ENCODE peak calls at places on chromosomes 16 and 17, in five cellular contexts. M is kidney, F is neuronal stem cell, B is sigmoid colon, I is A549. U is an unnamed sample.

GRCh38 chr17:80509311-80509710 is 32.9 kb upstream of the NPTX1 start:
- DNase-seq in I (no peak), B (no peak), M (no peak), F (no peak), U (no peak)

GRCh38 chr17:60107526-60108257 is 29.0 kb upstream of the HEATR6 start:
- DNase-seq in F (no peak), B (no peak), M (no peak), I (no peak), U (no peak)

GRCh38 chr17:42251115-42251514 is 25.1 kb downstream of the STAT5B start:
- DNase-seq in F (no peak), M (no peak), I (peak; percentile 62), B (no peak), U (no peak)

GRCh38 chr17:41121742-41122141 is 2.2 kb downstream of the KRTAP4-12 start:
- DNase-seq in I (no peak), B (no peak), M (no peak), F (no peak), U (no peak)

GRCh38 chr17:41339571-41340169 is 11.0 kb downstream of the KRT33A start:
- DNase-seq in I (no peak), B (no peak), M (no peak), F (no peak), U (no peak)

GRCh38 chr17:19703776-19704371 is 12.5 kb downstream of the SLC47A2 start:
- DNase-seq in B (no peak), I (no peak), F (no peak), M (peak; percentile 68), U (no peak)

GRCh38 chr17:78979780-78980623 is at the start of gene LGALS3BP:
- DNase-seq in F (peak; percentile 20), B (peak; percentile 90), M (peak; percentile 93), I (peak; percentile 85), U (peak; percentile 77)

GRCh38 chr17:68572138-68572842 is 28.9 kb downstream of the FAM20A start:
- DNase-seq in M (no peak), F (no peak), B (no peak), I (no peak), U (no peak)

GRCh38 chr17:9231449-9232154 is 210.3 kb downstream of the NTN1 start:
- DNase-seq in M (peak; percentile 72), I (no peak), B (no peak), F (no peak), U (no peak)

GRCh38 chr16:1830213-1830612 is 3.2 kb downstream of the FAHD1 start:
- DNase-seq in F (no peak), M (no peak), B (no peak), I (no peak), U (no peak)

GRCh38 chr17:64781810-64782555 is 119.9 kb upstream of the SMURF2 start:
- DNase-seq in M (no peak), F (no peak), I (no peak), B (peak; percentile 67), U (no peak)

GRCh38 chr16:8109510-8110369 is 480.6 kb downstream of the TMEM114 start:
- DNase-seq in F (no peak), B (no peak), M (no peak), I (no peak), U (no peak)

GRCh38 chr17:7014995-7015586 is 2.7 kb downstream of the RNASEK start:
- DNase-seq in I (no peak), M (no peak), B (no peak), F (no peak), U (no peak)

GRCh38 chr17:43401293-43401692 is 2.5 kb downstream of the ARL4D start:
- DNase-seq in M (peak; percentile 86), B (peak; percentile 83), I (peak; percentile 81), F (no peak), U (no peak)

GRCh38 chr17:36468903-36469635 is 17.4 kb upstream of the ZNHIT3 start:
- DNase-seq in F (no peak), I (no peak), M (peak; percentile 41), B (peak; percentile 25), U (no peak)

GRCh38 chr17:1431631-1432104 is 24.4 kb downstream of the CRK start:
- DNase-seq in B (no peak), I (no peak), M (no peak), F (no peak), U (no peak)

GRCh38 chr16:86363057-86363490 is 147.3 kb upstream of the FOXF1 start:
- DNase-seq in I (no peak), M (no peak), F (no peak), B (peak; percentile 88), U (no peak)

GRCh38 chr16:86365513-86366040 is 144.8 kb upstream of the FOXF1 start:
- DNase-seq in B (peak; percentile 68), M (no peak), I (no peak), F (no peak), U (no peak)

GRCh38 chr16:86363836-86364618 is 146.3 kb upstream of the FOXF1 start:
- DNase-seq in F (no peak), B (peak; percentile 95), M (no peak), I (no peak), U (no peak)

GRCh38 chr16:86364653-86365380 is 145.5 kb upstream of the FOXF1 start:
- DNase-seq in F (no peak), M (no peak), I (no peak), B (peak; percentile 80), U (no peak)

GRCh38 chr16:86362155-86362849 is 148.0 kb upstream of the FOXF1 start:
- DNase-seq in I (no peak), M (no peak), B (no peak), F (no peak), U (no peak)
- H3K4me3 ChIP-seq in I (no peak overlapping the region), M (no peak overlapping the region), B (no peak overlapping the region), F (no peak overlapping the region), U (no peak overlapping the region)

GRCh38 chr17:48071654-48072053 is 23.5 kb downstream of the NFE2L1 start:
- DNase-seq in F (no peak), B (peak; percentile 10), I (no peak), M (no peak), U (no peak)
- H3K27ac ChIP-seq in F (no peak overlapping the region), B (no peak overlapping the region), I (no peak overlapping the region), M (no peak overlapping the region), U (no peak overlapping the region)

GRCh38 chr17:48587276-48588073 is 2.6 kb downstream of the HOXB3 start:
- DNase-seq in B (no peak), I (no peak), F (no peak), M (no peak), U (no peak)
- H3K4me3 ChIP-seq in B (peak overlapping the region; percentile 65), I (no peak overlapping the region), F (no peak overlapping the region), M (peak overlapping the region; percentile 88), U (no peak overlapping the region)

GRCh38 chr16:67885545-67885944 is 860 bp downstream of the NRN1L start:
- DNase-seq in M (no peak), F (no peak), B (no peak), I (no peak), U (no peak)
- H3K27ac ChIP-seq in M (no peak overlapping the region), F (no peak overlapping the region), B (peak overlapping the region; percentile 68), I (no peak overlapping the region), U (peak overlapping the region; percentile 93)

U was measured in left ventricle myocardium inferior.